ENCODE peak calls at places on chromosome 19, in nine cellular contexts. Q is CD4-positive, alpha-beta T cell; B is HCT116; C is aorta; L is HepG2; U is WTC11; S is pancreas; W is mucosa of descending colon; P is activated naive CD8-positive, alpha-beta T cell treated with anti-CD3 and anti-CD28 coated beads, Interleukin-2, amount 10 ng/mL, durations not matched to agents 7 days and 5 days. R is an unnamed sample.

GRCh38 chr19:37990362-37990761 is 83.4 kb downstream of the SIPA1L3 start:
- ATAC-seq in S (no peak), W (no peak), Q (no peak), L (no peak), B (no peak), U (peak; percentile 18), C (no peak), P (no peak), R (no peak)

GRCh38 chr19:52095172-52096014 is at the start of gene ZNF841:
- ATAC-seq in Q (peak; percentile 96), P (peak; percentile 92), W (peak; percentile 99), S (peak; percentile 99), C (peak; percentile 100), L (peak; percentile 97), B (no peak), U (peak; percentile 100), R (peak; percentile 100)

GRCh38 chr19:7618366-7618765 is 11.0 kb downstream of the XAB2 start:
- ATAC-seq in Q (no peak), L (peak; percentile 19), S (peak; percentile 43), U (no peak), P (no peak), B (peak; percentile 5), W (peak; percentile 2), C (no peak), R (no peak)

GRCh38 chr19:47112166-47112663 is 1.4 kb downstream of the ZC3H4 start:
- ATAC-seq in L (peak; percentile 19), S (peak; percentile 58), P (peak; percentile 12), U (no peak), W (peak; percentile 70), B (peak; percentile 15), C (peak; percentile 75), Q (peak; percentile 13), R (peak; percentile 45)

GRCh38 chr19:17136026-17136425 is 60.4 kb downstream of the MYO9B start:
- ATAC-seq in B (peak; percentile 7), P (no peak), C (peak; percentile 1), Q (no peak), U (peak; percentile 41), L (peak; percentile 21), W (peak; percentile 14), S (no peak), R (no peak)

GRCh38 chr19:10766049-10766623 is 48.3 kb downstream of the DNM2 start:
- ATAC-seq in U (no peak), Q (no peak), L (no peak), B (no peak), S (peak; percentile 33), P (no peak), C (no peak), W (no peak), R (no peak)

GRCh38 chr19:3375221-3376088 is 9.1 kb downstream of the NFIC start:
- ATAC-seq in S (peak; percentile 77), B (no peak), P (no peak), C (peak; percentile 92), L (no peak), U (no peak), Q (no peak), W (peak; percentile 52), R (peak; percentile 91)

GRCh38 chr19:743168-743687 is 7.7 kb upstream of the MISP start:
- ATAC-seq in P (no peak), Q (no peak), W (peak; percentile 51), C (peak; percentile 22), U (no peak), S (peak; percentile 44), B (no peak), L (no peak), R (no peak)

GRCh38 chr19:21352830-21353229 is 6.0 kb upstream of the ZNF738 start:
- ATAC-seq in U (no peak), C (no peak), P (no peak), Q (no peak), B (no peak), L (no peak), W (no peak), S (no peak), R (no peak)

GRCh38 chr19:35712910-35713845 is 4.6 kb upstream of the KMT2B start:
- ATAC-seq in S (no peak), L (no peak), U (no peak), C (no peak), P (peak; percentile 20), W (no peak), Q (peak; percentile 24), B (no peak), R (no peak)

GRCh38 chr19:12365094-12365371 is 450 bp downstream of the ZNF442 start:
- ATAC-seq in B (no peak), S (peak; percentile 66), C (peak; percentile 55), U (peak; percentile 11), Q (peak; percentile 16), W (peak; percentile 63), L (peak; percentile 58), P (peak; percentile 17), R (peak; percentile 40)

GRCh38 chr19:1373534-1374249 is 10.0 kb upstream of the NDUFS7 start:
- ATAC-seq in Q (no peak), C (no peak), U (no peak), W (peak; percentile 14), S (peak; percentile 85), L (peak; percentile 80), B (no peak), P (no peak), R (peak; percentile 79)

GRCh38 chr19:5282926-5283325 is 57.7 kb downstream of the PTPRS start:
- ATAC-seq in S (no peak), C (peak; percentile 74), Q (no peak), W (no peak), P (no peak), U (no peak), B (no peak), L (no peak), R (peak; percentile 39)

GRCh38 chr19:33529094-33529676 is 7.6 kb upstream of the PEPD start:
- ATAC-seq in W (no peak), C (no peak), P (no peak), S (no peak), B (no peak), L (no peak), U (no peak), Q (no peak), R (no peak)

GRCh38 chr19:38649305-38650179 is 2.1 kb downstream of the ACTN4 start:
- ATAC-seq in L (peak; percentile 65), W (peak; percentile 61), P (no peak), Q (no peak), C (peak; percentile 16), B (peak; percentile 24), S (peak; percentile 45), U (peak; percentile 2), R (no peak)

GRCh38 chr19:18765224-18765623 is 25.9 kb downstream of the COMP start:
- ATAC-seq in L (no peak), P (no peak), Q (no peak), C (no peak), W (peak; percentile 59), B (no peak), S (no peak), U (no peak), R (no peak)

GRCh38 chr19:14449321-14449720 is 16.2 kb downstream of the PKN1 start:
- ATAC-seq in B (no peak), S (no peak), C (no peak), Q (no peak), P (no peak), W (no peak), L (no peak), U (no peak), R (no peak)

GRCh38 chr19:42176990-42177685 is 40.3 kb downstream of the DEDD2 start:
- ATAC-seq in P (peak; percentile 91), L (peak; percentile 93), B (peak; percentile 97), C (peak; percentile 82), Q (peak; percentile 95), S (peak; percentile 96), W (peak; percentile 92), U (peak; percentile 84), R (peak; percentile 93)

GRCh38 chr19:42086770-42087550 is 11.0 kb downstream of the ZNF574 start:
- ATAC-seq in U (no peak), Q (no peak), B (no peak), P (no peak), W (no peak), C (no peak), S (no peak), L (no peak), R (no peak)

GRCh38 chr19:33248954-33249613 is 23.4 kb upstream of the SLC7A10 start:
- ATAC-seq in B (peak; percentile 75), L (peak; percentile 59), P (peak; percentile 36), S (peak; percentile 36), C (no peak), W (peak; percentile 71), Q (no peak), U (no peak), R (peak; percentile 32)

GRCh38 chr19:47026156-47026555 is 6.5 kb downstream of the NPAS1 start:
- ATAC-seq in P (no peak), C (no peak), Q (no peak), W (no peak), L (no peak), U (no peak), B (no peak), S (no peak), R (no peak)

GRCh38 chr19:5967994-5968430 is 9.9 kb downstream of the RANBP3 start:
- ATAC-seq in U (peak; percentile 70), L (peak; percentile 70), Q (peak; percentile 78), W (peak; percentile 90), C (peak; percentile 84), S (peak; percentile 73), B (peak; percentile 88), P (peak; percentile 53), R (peak; percentile 54)

GRCh38 chr19:35549174-35549788 is 3.9 kb downstream of the TMEM147 start:
- ATAC-seq in P (no peak), W (peak; percentile 47), B (peak; percentile 43), L (peak; percentile 45), S (peak; percentile 62), U (peak; percentile 70), C (no peak), Q (no peak), R (peak; percentile 12)

GRCh38 chr19:48543121-48543710 is 8.8 kb upstream of the SULT2B1 start:
- ATAC-seq in C (no peak), L (no peak), W (peak; percentile 85), Q (no peak), B (peak; percentile 88), P (no peak), S (peak; percentile 76), U (peak; percentile 56), R (no peak)

GRCh38 chr19:19627442-19627715 is 641 bp downstream of the LPAR2 start:
- ATAC-seq in W (peak; percentile 0), U (no peak), C (no peak), L (no peak), S (peak; percentile 0), P (peak; percentile 9), Q (peak; percentile 4), B (no peak), R (no peak)

GRCh38 chr19:6854758-6855157 is 32.6 kb upstream of the ADGRE1 start:
- ATAC-seq in W (no peak), C (no peak), B (no peak), L (no peak), Q (no peak), S (no peak), U (no peak), P (no peak), R (no peak)

GRCh38 chr19:7894612-7895309 is 6.5 kb downstream of the LRRC8E start:
- ATAC-seq in Q (no peak), L (no peak), W (peak; percentile 89), B (peak; percentile 42), U (peak; percentile 76), C (no peak), S (peak; percentile 80), P (no peak), R (no peak)

GRCh38 chr19:8444677-8445487 is at the start of gene HNRNPM:
- ATAC-seq in W (peak; percentile 97), Q (peak; percentile 94), C (peak; percentile 99), P (peak; percentile 96), B (peak; percentile 94), L (peak; percentile 91), S (peak; percentile 97), U (peak; percentile 84), R (peak; percentile 99)

GRCh38 chr19:11473725-11474124 is 7.1 kb downstream of the ELAVL3 start:
- ATAC-seq in L (no peak), U (no peak), C (no peak), P (no peak), S (no peak), W (no peak), Q (no peak), B (no peak), R (no peak)